ENCODE peak calls at places on chromosome 1, in four cellular contexts. J is mesendoderm, E is IMR-90, R is neural progenitor cell. A is an unnamed sample.

GRCh38 chr1:185813401-185813979 is 79.3 kb downstream of the HMCN1 start:
- DNase-seq in J (peak; percentile 67), E (peak; percentile 73), R (peak; percentile 61), A (peak; percentile 67)

GRCh38 chr1:169312084-169312954 is 55.3 kb downstream of the NME7 start:
- DNase-seq in J (peak; percentile 61), E (peak; percentile 98), R (no peak), A (peak; percentile 47)

GRCh38 chr1:233364695-233365539 is 37.4 kb downstream of the MAP3K21 start:
- DNase-seq in J (no peak), E (peak; percentile 23), R (no peak), A (no peak)

GRCh38 chr1:48227165-48228013 is 4.9 kb downstream of the SLC5A9 start:
- DNase-seq in J (no peak), E (no peak), R (no peak), A (no peak)

GRCh38 chr1:9715536-9716226 is 64.2 kb downstream of the PIK3CD start:
- DNase-seq in J (no peak), E (no peak), R (no peak), A (no peak)

GRCh38 chr1:108590947-108591346 is 31.0 kb downstream of the EEIG2 start:
- DNase-seq in J (no peak), E (peak; percentile 95), R (no peak), A (peak; percentile 41)

GRCh38 chr1:40305451-40305850 is 11.6 kb downstream of the COL9A2 start:
- DNase-seq in J (no peak), E (no peak), R (peak; percentile 44), A (no peak)

GRCh38 chr1:223712856-223713494 is 636 bp downstream of the CAPN2 start:
- DNase-seq in J (peak; percentile 44), E (no peak), R (peak; percentile 41), A (no peak)

GRCh38 chr1:217660353-217661062 is 29.4 kb downstream of the SPATA17 start:
- DNase-seq in J (peak; percentile 13), E (peak; percentile 90), R (peak; percentile 19), A (peak; percentile 26)

GRCh38 chr1:203289281-203289981 is 15.9 kb upstream of the BTG2 start:
- DNase-seq in J (no peak), E (no peak), R (no peak), A (peak; percentile 44)

GRCh38 chr1:156709743-156710489 is 4.5 kb upstream of the CRABP2 start:
- DNase-seq in J (no peak), E (peak; percentile 62), R (peak; percentile 14), A (peak; percentile 59)

GRCh38 chr1:208135354-208135753 is 108.8 kb downstream of the PLXNA2 start:
- DNase-seq in J (no peak), E (peak; percentile 8), R (no peak), A (no peak)

GRCh38 chr1:109253803-109254620 is 4.7 kb downstream of the CELSR2 start:
- DNase-seq in J (peak; percentile 85), E (no peak), R (peak; percentile 77), A (no peak)

GRCh38 chr1:43711524-43712386 is 4.4 kb downstream of the ST3GAL3 start:
- DNase-seq in J (peak; percentile 14), E (peak; percentile 91), R (no peak), A (no peak)

GRCh38 chr1:78779831-78780230 is 130.2 kb downstream of the IFI44 start:
- DNase-seq in J (no peak), E (peak; percentile 48), R (no peak), A (no peak)

GRCh38 chr1:47913225-47913823 is 83.9 kb downstream of the TRABD2B start:
- DNase-seq in J (no peak), E (no peak), R (peak; percentile 43), A (no peak)

GRCh38 chr1:103267271-103267670 is 158.9 kb upstream of the COL11A1 start:
- DNase-seq in J (no peak), E (peak; percentile 47), R (no peak), A (no peak)

GRCh38 chr1:242129103-242129502 is 130.2 kb upstream of the MAP1LC3C start:
- DNase-seq in J (peak; percentile 73), E (no peak), R (peak; percentile 45), A (peak; percentile 43)

GRCh38 chr1:225427249-225428065 is at the start of gene LBR:
- DNase-seq in J (no peak), E (peak; percentile 16), R (peak; percentile 86), A (peak; percentile 65)

GRCh38 chr1:241838831-241839365 is 9.1 kb upstream of the EXO1 start:
- DNase-seq in J (no peak), E (peak; percentile 42), R (no peak), A (no peak)

GRCh38 chr1:61190476-61191067 is 108.2 kb downstream of the NFIA start:
- DNase-seq in J (no peak), E (no peak), R (no peak), A (no peak)

GRCh38 chr1:224929335-224930237 is at the start of gene DNAH14:
- DNase-seq in J (peak; percentile 92), E (peak; percentile 60), R (peak; percentile 82), A (peak; percentile 92)

GRCh38 chr1:203130358-203130992 is 2.9 kb downstream of the ADORA1 start:
- DNase-seq in J (no peak), E (no peak), R (no peak), A (no peak)

GRCh38 chr1:84370831-84371394 is 27.4 kb upstream of the DNASE2B start:
- DNase-seq in J (no peak), E (peak; percentile 88), R (no peak), A (no peak)

GRCh38 chr1:245829861-245830260 is 675.1 kb downstream of the KIF26B start:
- DNase-seq in J (no peak), E (no peak), R (no peak), A (no peak)

GRCh38 chr1:14297356-14297755 is 301.1 kb upstream of the KAZN start:
- DNase-seq in J (no peak), E (no peak), R (no peak), A (no peak)

GRCh38 chr1:159970932-159971342 is 16.9 kb upstream of the SLAMF9 start:
- DNase-seq in J (no peak), E (no peak), R (no peak), A (peak; percentile 84)

GRCh38 chr1:29772584-29772983 is 536.3 kb downstream of the PTPRU start:
- DNase-seq in J (no peak), E (no peak), R (no peak), A (no peak)

GRCh38 chr1:212293579-212293978 is 8.4 kb downstream of the PPP2R5A start:
- DNase-seq in J (no peak), E (peak; percentile 38), R (no peak), A (peak; percentile 24)

GRCh38 chr1:10680487-10680886 is 116.0 kb downstream of the CASZ1 start:
- DNase-seq in J (no peak), E (no peak), R (no peak), A (no peak)

GRCh38 chr1:206513312-206514111 is 6.2 kb downstream of the RASSF5 start:
- DNase-seq in J (no peak), E (peak; percentile 87), R (no peak), A (peak; percentile 49)

GRCh38 chr1:164560076-164560475 is 1.1 kb downstream of the PBX1 start:
- DNase-seq in J (no peak), E (no peak), R (no peak), A (no peak)

GRCh38 chr1:164562947-164563346 is 4.0 kb downstream of the PBX1 start:
- DNase-seq in J (no peak), E (no peak), R (no peak), A (no peak)

GRCh38 chr1:164561007-164561406 is 2.0 kb downstream of the PBX1 start:
- DNase-seq in J (no peak), E (no peak), R (no peak), A (no peak)

GRCh38 chr1:164560504-164560903 is 1.5 kb downstream of the PBX1 start:
- DNase-seq in J (no peak), E (no peak), R (no peak), A (no peak)

GRCh38 chr1:164561461-164561860 is 2.5 kb downstream of the PBX1 start:
- DNase-seq in J (no peak), E (no peak), R (no peak), A (no peak)
- H3K4me2 ChIP-seq in J (no peak overlapping the region), E (peak overlapping the region; percentile 96), R (peak overlapping the region; percentile 93), A (peak overlapping the region; percentile 75)

GRCh38 chr1:183636783-183637182 is 1.2 kb upstream of the ARPC5 start:
- DNase-seq in J (no peak), E (no peak), R (no peak), A (no peak)
- H3K4me2 ChIP-seq in J (no peak overlapping the region), E (peak overlapping the region; percentile 83), R (peak overlapping the region; percentile 94), A (peak overlapping the region; percentile 71)

DNA sequence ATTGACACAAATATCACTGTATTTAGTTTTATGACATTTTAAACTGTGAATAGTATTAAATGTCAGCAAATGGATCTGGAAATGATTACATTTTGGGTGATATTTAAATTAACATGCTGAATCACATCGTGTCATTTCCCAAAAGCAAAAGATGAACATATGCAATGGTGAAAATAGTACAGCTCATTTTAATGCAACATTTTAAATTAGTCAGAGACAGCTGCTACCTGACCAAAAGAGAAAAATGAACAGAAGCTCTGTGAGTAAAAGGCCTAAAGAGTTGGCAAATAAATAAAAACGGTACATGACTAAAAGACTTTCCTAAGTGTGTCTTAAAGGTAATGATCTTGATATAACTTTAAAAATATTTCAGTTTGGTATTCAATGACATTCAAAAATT is 86.0 kb upstream of the GNG4 start:
- DNase-seq in J (no peak), E (peak; percentile 67), R (no peak), A (no peak)
- H3K4me2 ChIP-seq in J (no peak overlapping the region), E (no peak overlapping the region), R (no peak overlapping the region), A (no peak overlapping the region)

GRCh38 chr1:228839656-228840055 is 104.4 kb downstream of the RHOU start:
- DNase-seq in J (no peak), E (no peak), R (no peak), A (no peak)

GRCh38 chr1:228836427-228836826 is 101.1 kb downstream of the RHOU start:
- DNase-seq in J (no peak), E (no peak), R (no peak), A (peak; percentile 72)

GRCh38 chr1:228837817-228838716 is 102.8 kb downstream of the RHOU start:
- DNase-seq in J (peak; percentile 83), E (peak; percentile 93), R (no peak), A (peak; percentile 88)

GRCh38 chr1:228836954-228837481 is 101.7 kb downstream of the RHOU start:
- DNase-seq in J (no peak), E (no peak), R (no peak), A (peak; percentile 23)

GRCh38 chr1:228838717-228839500 is 103.6 kb downstream of the RHOU start:
- DNase-seq in J (no peak), E (peak; percentile 78), R (no peak), A (no peak)
- H3K4me2 ChIP-seq in J (no peak overlapping the region), E (no peak overlapping the region), R (no peak overlapping the region), A (peak overlapping the region; percentile 55)